ENCODE peak calls at places on chromosomes 13 and 19, in six cellular contexts. M, B, J, H, A and Z are unnamed samples. For H3K36me3 and H3K4me1, the result is how much of the 10 kb centered on the place peaks cover.

GRCh38 chr13:97257228-97257755 is 35.2 kb downstream of the MBNL2 start:
- DNase-seq in H (no peak), M (no peak), B (no peak), A (no peak), J (no peak), Z (no peak)

GRCh38 chr13:112248909-112249592 is 127.1 kb upstream of the SPACA7 start:
- DNase-seq in M (no peak), A (no peak), J (no peak), H (no peak), B (no peak), Z (no peak)

GRCh38 chr13:21478881-21479808 is 20.0 kb upstream of the ZDHHC20 start:
- DNase-seq in M (peak), H (no peak), A (no peak), B (peak), J (peak), Z (peak)

GRCh38 chr13:102642475-102642874 is 45.7 kb downstream of the TPP2 start:
- DNase-seq in M (peak), A (peak), B (no peak), H (peak), J (peak), Z (no peak)

GRCh38 chr13:111911754-111912452 is 155.0 kb upstream of the SOX1 start:
- DNase-seq in J (no peak), B (no peak), M (no peak), H (peak), A (no peak), Z (no peak)

GRCh38 chr19:49469828-49470614 is 4.0 kb upstream of the FLT3LG start:
- DNase-seq in J (no peak), B (no peak), A (no peak), H (no peak), M (no peak), Z (no peak)

GRCh38 chr19:10388957-10389356 is 8.6 kb upstream of the TYK2 start:
- DNase-seq in M (peak), B (peak), H (peak), A (peak), J (peak), Z (peak)

GRCh38 chr19:7871530-7872305 is 2.5 kb downstream of the PRR36 start:
- DNase-seq in H (peak), M (peak), A (peak), J (peak), B (peak), Z (peak)

GRCh38 chr19:58305932-58306323 is 751 bp downstream of the ERVK3-1 start:
- DNase-seq in B (no peak), A (no peak), J (no peak), M (no peak), H (no peak), Z (peak)

GRCh38 chr13:33265607-33266006 is 19.9 kb downstream of the STARD13 start:
- DNase-seq in M (no peak), A (no peak), J (no peak), B (no peak), H (no peak), Z (no peak)

GRCh38 chr13:44903596-44903995 is 85.7 kb downstream of the NUFIP1 start:
- DNase-seq in J (peak), H (peak), B (peak), A (no peak), M (peak), Z (peak)

GRCh38 chr13:30864352-30865130 is 41.5 kb upstream of the MEDAG start:
- DNase-seq in J (no peak), A (no peak), B (peak), H (peak), M (peak), Z (peak)

GRCh38 chr13:111514646-111515617 is 194.5 kb downstream of the TEX29 start:
- DNase-seq in H (no peak), J (no peak), A (peak), B (no peak), M (no peak), Z (no peak)

GRCh38 chr19:10553943-10554381 is 10.3 kb downstream of the ATG4D start:
- DNase-seq in M (no peak), A (no peak), B (no peak), J (no peak), H (no peak), Z (no peak)

GRCh38 chr13:42754801-42755513 is 26.4 kb upstream of the FAM216B start:
- DNase-seq in H (no peak), M (no peak), B (peak), J (no peak), A (no peak), Z (no peak)

GRCh38 chr19:29517946-29518345 is 7.8 kb upstream of the VSTM2B start:
- DNase-seq in H (no peak), B (no peak), M (no peak), J (no peak), A (no peak), Z (no peak)

GRCh38 chr13:110411316-110412105 is 104.4 kb downstream of the COL4A2 start:
- DNase-seq in M (no peak), H (no peak), J (no peak), B (no peak), A (no peak), Z (no peak)
- H3K36me3 ChIP-seq in M (under half), H (under half), J (under half), B (under half), A (under half), Z (under half)

GRCh38 chr19:38280030-38280921 is 15.9 kb downstream of the SPINT2 start:
- DNase-seq in M (no peak), J (no peak), H (no peak), A (no peak), B (no peak), Z (no peak)

GRCh38 chr19:38283261-38283660 is 18.9 kb downstream of the SPINT2 start:
- DNase-seq in M (no peak), J (no peak), B (no peak), A (no peak), H (no peak), Z (no peak)

GRCh38 chr19:38284422-38284821 is 19.6 kb upstream of the C19orf33 start:
- DNase-seq in B (no peak), H (no peak), M (no peak), J (no peak), A (no peak), Z (no peak)

GRCh38 chr19:38278751-38279150 is 14.4 kb downstream of the SPINT2 start:
- DNase-seq in H (no peak), J (no peak), A (no peak), B (no peak), M (no peak), Z (no peak)

DNA sequence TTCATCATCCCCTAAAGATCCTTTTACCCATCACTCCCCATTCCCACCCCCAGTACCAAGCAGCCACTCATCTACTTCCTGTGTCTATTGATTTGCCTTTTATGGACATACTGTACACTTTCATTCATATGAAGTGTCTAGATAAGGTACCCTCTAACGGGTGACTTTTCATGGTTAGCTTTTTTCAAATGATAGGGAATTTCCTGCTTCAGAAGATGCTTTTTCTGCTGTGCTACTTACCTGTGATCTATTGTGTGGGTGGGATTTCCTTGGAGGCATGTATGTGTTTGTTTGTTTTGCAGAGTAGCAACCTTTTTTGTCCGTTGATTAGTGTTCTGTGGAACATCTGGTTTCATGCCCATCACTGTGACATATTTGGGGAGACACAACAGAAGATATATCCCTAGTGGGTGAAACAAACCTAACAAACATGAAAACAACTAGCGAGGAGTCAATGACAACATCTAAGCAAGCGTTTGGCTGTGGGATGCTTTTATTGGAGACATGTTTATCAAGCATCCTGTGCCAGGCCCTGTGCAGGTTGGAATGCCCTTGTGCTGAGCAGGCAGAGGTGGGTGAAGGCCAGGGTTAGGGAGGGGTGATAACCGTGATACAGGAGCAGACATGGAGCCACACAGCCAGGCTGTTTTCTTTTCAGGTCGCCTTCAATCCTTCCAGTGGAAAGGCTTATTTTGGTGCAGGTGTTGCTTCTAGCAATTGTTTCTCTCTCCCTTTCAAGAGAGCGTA is 17.6 kb downstream of the SPINT2 start:
- DNase-seq in J (no peak), A (no peak), H (no peak), M (no peak), B (no peak), Z (no peak)
- H3K4me1 ChIP-seq in J (half or more), A (under half), H (under half), M (under half), B (under half), Z (under half)

GRCh38 chr19:55554749-55555152 is 9.4 kb upstream of the SBK3 start:
- DNase-seq in H (no peak), J (no peak), A (no peak), M (no peak), B (no peak), Z (no peak)
- H3K36me3 ChIP-seq in H (under half), J (under half), A (under half), M (under half), B (under half), Z (under half)

GRCh38 chr19:5953680-5954213 is 24.2 kb downstream of the RANBP3 start:
- DNase-seq in J (peak), B (no peak), A (no peak), H (no peak), M (peak), Z (peak)

GRCh38 chr19:5953034-5953589 is 24.8 kb downstream of the RANBP3 start:
- DNase-seq in J (no peak), B (no peak), H (no peak), M (peak), A (no peak), Z (peak)

GRCh38 chr19:5952193-5953033 is 25.5 kb downstream of the RANBP3 start:
- DNase-seq in M (no peak), J (no peak), H (no peak), A (no peak), B (no peak), Z (no peak)

GRCh38 chr19:5955638-5955935 is 22.4 kb downstream of the RANBP3 start:
- DNase-seq in M (peak), B (peak), H (no peak), J (no peak), A (no peak), Z (peak)

DNA sequence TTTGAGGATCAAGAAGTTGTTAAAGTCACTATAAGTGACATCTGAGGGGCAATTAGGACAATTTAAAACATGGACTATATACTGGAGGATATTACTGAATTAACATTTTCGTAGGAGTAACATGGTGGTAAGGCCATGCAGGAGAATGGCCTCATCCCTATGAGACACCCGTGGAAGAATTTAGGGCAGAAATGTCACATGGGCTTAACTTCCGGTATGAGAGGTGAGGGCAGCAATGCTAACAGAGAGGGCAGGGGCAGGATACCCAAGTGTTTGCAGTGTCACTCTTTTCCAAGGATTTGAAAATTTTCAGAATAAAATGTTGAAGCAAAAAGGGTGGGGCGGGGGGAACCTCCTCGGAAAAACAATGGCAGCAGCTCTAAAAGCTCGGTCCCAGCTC is 23.6 kb downstream of the RANBP3 start:
- DNase-seq in B (no peak), H (no peak), A (no peak), J (no peak), M (no peak), Z (peak)
- H3K4me1 ChIP-seq in B (half or more), H (under half), A (under half), J (half or more), M (under half), Z (under half)

GRCh38 chr19:16428372-16429036 is 43.3 kb downstream of the EPS15L1 start:
- DNase-seq in J (no peak), A (no peak), H (no peak), B (no peak), M (no peak), Z (no peak)
- H3K36me3 ChIP-seq in J (half or more), A (under half), H (half or more), B (half or more), M (under half), Z (under half)

GRCh38 chr19:1070931-1071791 is 4.2 kb downstream of the ARHGAP45 start:
- DNase-seq in J (no peak), M (no peak), A (no peak), H (no peak), B (no peak), Z (peak)
- H3K4me1 ChIP-seq in J (under half), M (under half), A (under half), H (under half), B (under half), Z (under half)

GRCh38 chr13:105719861-105720260 is 815.6 kb downstream of the EFNB2 start:
- DNase-seq in M (no peak), B (no peak), H (no peak), A (no peak), J (no peak), Z (no peak)

GRCh38 chr13:105721056-105721455 is 814.4 kb downstream of the EFNB2 start:
- DNase-seq in H (no peak), J (no peak), A (no peak), B (peak), M (peak), Z (no peak)
- H3K36me3 ChIP-seq in H (under half), J (under half), A (under half), B (under half), M (under half), Z (under half)

GRCh38 chr19:46299695-46300094 is 2.9 kb downstream of the HIF3A start:
- DNase-seq in B (peak), H (no peak), M (no peak), A (no peak), J (no peak), Z (no peak)
- H3K4me1 ChIP-seq in B (half or more), H (half or more), M (under half), A (under half), J (half or more), Z (under half)

DNA sequence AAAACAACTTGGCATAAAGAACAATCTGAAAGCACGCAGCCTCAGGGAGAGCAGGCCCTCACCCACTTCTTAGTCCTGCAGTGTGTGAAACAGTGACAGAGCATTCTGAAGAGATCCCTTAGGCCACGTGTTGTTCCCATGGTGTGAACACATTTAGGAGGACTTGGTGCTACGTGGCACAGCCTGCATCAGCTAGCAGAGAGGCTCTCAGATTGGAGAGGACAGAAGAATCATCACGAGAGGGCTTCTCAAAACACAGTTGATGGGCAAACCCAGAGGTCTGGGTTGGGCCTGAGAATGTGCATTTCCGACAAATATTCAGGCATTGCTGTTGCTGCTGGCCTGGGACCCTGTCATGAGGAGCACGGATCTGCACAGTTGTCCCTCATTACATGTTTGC is 26.1 kb upstream of the TFDP1 start:
- DNase-seq in M (no peak), A (peak), B (no peak), J (no peak), H (no peak), Z (peak)
- H3K36me3 ChIP-seq in M (under half), A (under half), B (under half), J (under half), H (under half), Z (under half)